ENCODE peak calls at places on chromosomes 6 and 20, in seven cellular contexts. L, K, S, I, B, Q and G are unnamed samples.
A peak's percentile ranks its signal among the peaks of the same experiment; 100 is the strongest.

GRCh38 chr6:133404728-133405127 is 163.6 kb downstream of the EYA4 start:
- DNase-seq in K (no peak), L (no peak), Q (no peak), S (no peak), B (no peak), I (no peak), G (no peak)

GRCh38 chr6:2581611-2582010 is 169.1 kb downstream of the MYLK4 start:
- DNase-seq in S (no peak), K (no peak), I (no peak), B (no peak), L (no peak), Q (no peak), G (no peak)

GRCh38 chr20:31758991-31759390 is 19.9 kb downstream of the TPX2 start:
- DNase-seq in B (no peak), L (no peak), Q (no peak), I (no peak), K (no peak), S (no peak), G (no peak)

GRCh38 chr20:34334654-34335407 is 28.2 kb upstream of the ITCH start:
- DNase-seq in B (no peak), K (no peak), Q (no peak), S (no peak), L (no peak), I (no peak), G (no peak)

GRCh38 chr20:44914924-44915323 is 5.1 kb downstream of the PABPC1L start:
- DNase-seq in Q (no peak), K (no peak), B (no peak), I (no peak), S (no peak), L (no peak), G (no peak)

GRCh38 chr20:52289956-52290355 is 98.4 kb upstream of the ZFP64 start:
- DNase-seq in Q (no peak), K (no peak), S (no peak), I (no peak), B (no peak), L (no peak), G (no peak)

GRCh38 chr6:44268095-44268628 is 2.1 kb upstream of the TMEM151B start:
- DNase-seq in B (peak; percentile 83), L (peak; percentile 86), K (peak; percentile 55), Q (no peak), I (no peak), S (no peak), G (no peak)

GRCh38 chr6:12890171-12890790 is 173.7 kb downstream of the PHACTR1 start:
- DNase-seq in B (no peak), I (no peak), L (peak; percentile 45), S (no peak), Q (no peak), K (no peak), G (no peak)

GRCh38 chr6:163152701-163153100 is 261.8 kb upstream of the QKI start:
- DNase-seq in Q (no peak), K (no peak), L (no peak), S (no peak), I (no peak), B (no peak), G (no peak)

GRCh38 chr6:27778625-27779417 is 133.4 kb downstream of the OR2B2 start:
- DNase-seq in I (no peak), K (no peak), Q (no peak), L (no peak), S (no peak), B (no peak), G (no peak)

GRCh38 chr20:4171538-4172116 is 156.3 kb upstream of the RNF24 start:
- DNase-seq in B (peak; percentile 19), L (no peak), Q (no peak), S (no peak), K (no peak), I (no peak), G (no peak)

GRCh38 chr6:151666526-151666925 is 141.0 kb upstream of the ESR1 start:
- DNase-seq in B (no peak), L (no peak), Q (no peak), K (no peak), I (no peak), S (no peak), G (no peak)

GRCh38 chr6:41343641-41344187 is 8.3 kb downstream of the NCR2 start:
- DNase-seq in Q (no peak), K (no peak), I (no peak), L (no peak), S (no peak), B (no peak), G (peak; percentile 21)

GRCh38 chr20:21048841-21049273 is 57.3 kb downstream of the LINC00237 start:
- DNase-seq in I (no peak), S (no peak), Q (no peak), L (peak; percentile 79), B (peak; percentile 35), K (peak; percentile 55), G (no peak)

GRCh38 chr6:129353067-129353466 is 356.9 kb downstream of the ARHGAP18 start:
- DNase-seq in L (no peak), I (peak; percentile 51), S (no peak), K (no peak), Q (peak; percentile 85), B (no peak), G (no peak)

GRCh38 chr6:113495521-113495920 is 361.6 kb upstream of the MARCKS start:
- DNase-seq in I (peak; percentile 56), S (no peak), B (no peak), L (no peak), K (no peak), Q (no peak), G (no peak)

GRCh38 chr20:8033447-8033846 is 13.9 kb upstream of the TMX4 start:
- DNase-seq in Q (no peak), B (no peak), K (no peak), S (no peak), I (no peak), L (no peak), G (no peak)

GRCh38 chr6:161010418-161010817 is 18.8 kb downstream of the MAP3K4 start:
- DNase-seq in I (no peak), L (no peak), B (no peak), S (no peak), K (no peak), Q (no peak), G (no peak)

GRCh38 chr6:169620171-169621125 is 81.4 kb downstream of the WDR27 start:
- DNase-seq in L (no peak), K (no peak), I (no peak), B (no peak), S (no peak), Q (no peak), G (no peak)

GRCh38 chr20:43544501-43544900 is 14.3 kb upstream of the SGK2 start:
- DNase-seq in B (no peak), I (no peak), Q (no peak), L (no peak), K (no peak), S (no peak), G (no peak)

GRCh38 chr6:151641028-151641427 is 147.2 kb downstream of the CCDC170 start:
- DNase-seq in L (no peak), B (no peak), I (no peak), S (no peak), K (no peak), Q (no peak), G (no peak)

GRCh38 chr20:6566821-6567220 is 200.7 kb upstream of the BMP2 start:
- DNase-seq in B (no peak), S (no peak), I (peak; percentile 98), Q (no peak), K (no peak), L (no peak), G (no peak)

GRCh38 chr20:64254571-64255360 is 782 bp upstream of the PCMTD2 start:
- DNase-seq in B (no peak), L (no peak), K (no peak), I (no peak), Q (no peak), S (no peak), G (no peak)

GRCh38 chr6:12973302-12973865 is 256.8 kb downstream of the PHACTR1 start:
- DNase-seq in K (no peak), L (no peak), S (no peak), I (no peak), Q (no peak), B (peak; percentile 64), G (no peak)

GRCh38 chr6:137931849-137932465 is 64.9 kb downstream of the TNFAIP3 start:
- DNase-seq in S (no peak), L (no peak), B (no peak), K (no peak), Q (no peak), I (no peak), G (no peak)

GRCh38 chr20:1144401-1145172 is 26.2 kb downstream of the PSMF1 start:
- DNase-seq in S (no peak), B (no peak), L (no peak), K (no peak), Q (no peak), I (no peak), G (no peak)

GRCh38 chr20:38805958-38806854 is 709 bp downstream of the PPP1R16B start:
- DNase-seq in B (peak; percentile 9), K (peak; percentile 53), I (no peak), S (no peak), L (no peak), Q (peak; percentile 79), G (no peak)

GRCh38 chr6:39102024-39102820 is 12.8 kb downstream of the SAYSD1 start:
- DNase-seq in L (peak; percentile 79), K (no peak), B (peak; percentile 69), I (no peak), S (no peak), Q (no peak), G (no peak)

GRCh38 chr20:62286493-62287064 is 16.2 kb upstream of the ADRM1 start:
- DNase-seq in Q (no peak), L (no peak), B (no peak), S (no peak), I (no peak), K (no peak), G (no peak)

GRCh38 chr6:167849846-167850459 is 23.2 kb downstream of the AFDN start:
- DNase-seq in B (peak; percentile 53), K (no peak), L (no peak), Q (no peak), S (peak; percentile 83), I (peak; percentile 85), G (no peak)
- H3K4me1 ChIP-seq in B (peaks cover 56% of the 10 kb centered on the region), K (peaks cover 20% of the 10 kb centered on the region), L (peaks cover 5% of the 10 kb centered on the region), Q (peaks cover 22% of the 10 kb centered on the region), S (peaks cover 73% of the 10 kb centered on the region), I (peaks cover 26% of the 10 kb centered on the region), G (no peaks in the 10 kb centered on the region)

GRCh38 chr6:15366879-15367278 is 121.0 kb downstream of the JARID2 start:
- DNase-seq in L (no peak), Q (no peak), I (no peak), K (no peak), S (no peak), B (no peak), G (no peak)
- H3K27ac ChIP-seq in L (no peak overlapping the region), Q (no peak overlapping the region), I (no peak overlapping the region), K (peak overlapping the region; percentile 21), S (no peak overlapping the region), B (no peak overlapping the region), G (no peak overlapping the region)

GRCh38 chr6:74087898-74088297 is 391.9 kb downstream of the CD109 start:
- DNase-seq in L (no peak), B (no peak), Q (no peak), S (no peak), K (no peak), I (no peak), G (no peak)
- TF ChIP-seq CTCF in L (no peak), B (peak; percentile 31), Q (no peak), S (peak; percentile 15), K (no peak), I (peak; percentile 49), G (no peak)

DNA sequence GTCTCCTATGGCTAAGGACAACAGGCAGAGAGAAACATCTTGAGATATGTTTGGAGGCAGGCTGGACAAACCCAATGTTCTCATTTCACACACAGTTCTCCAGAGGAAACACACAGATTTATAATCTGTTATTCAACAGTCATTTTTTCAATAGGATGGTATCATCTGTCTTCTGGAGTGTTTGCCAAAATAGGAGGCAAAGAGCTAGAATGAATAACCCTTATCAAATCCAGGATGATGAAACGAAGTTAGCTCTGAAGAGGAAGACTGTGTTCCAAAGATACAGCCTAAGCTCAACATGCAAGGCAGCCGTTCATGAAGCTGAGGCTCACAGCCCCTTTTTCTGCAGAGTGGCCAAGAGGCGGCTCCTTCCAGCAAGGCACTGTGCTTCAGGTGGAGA is 70.8 kb downstream of the PPP1R3G start:
- DNase-seq in K (no peak), L (no peak), Q (no peak), I (no peak), S (no peak), B (no peak), G (no peak)
- H3K4me1 ChIP-seq in K (no peaks in the 10 kb centered on the region), L (no peaks in the 10 kb centered on the region), Q (no peaks in the 10 kb centered on the region), I (peaks cover 13% of the 10 kb centered on the region), S (no peaks in the 10 kb centered on the region), B (no peaks in the 10 kb centered on the region), G (no peaks in the 10 kb centered on the region)